ENCODE peak calls at places on chromosome 10, in five cellular contexts. F, R, Z, J and S are unnamed samples.

GRCh38 chr10:102153093-102153620 is 968 bp downstream of the NOLC1 start:
- DNase-seq in F (no peak), Z (no peak), J (no peak), R (no peak), S (no peak)

GRCh38 chr10:93461807-93462178 is 20.3 kb downstream of the MYOF start:
- DNase-seq in F (no peak), J (no peak), Z (no peak), R (no peak), S (no peak)

GRCh38 chr10:34504534-34504933 is 310.6 kb downstream of the PARD3 start:
- DNase-seq in R (no peak), F (no peak), Z (no peak), J (no peak), S (no peak)

GRCh38 chr10:28664369-28664740 is 13.0 kb upstream of the BAMBI start:
- DNase-seq in J (no peak), R (no peak), F (no peak), Z (no peak), S (no peak)

GRCh38 chr10:100725869-100726426 is 19.4 kb upstream of the PAX2 start:
- DNase-seq in R (no peak), F (no peak), J (no peak), Z (no peak), S (no peak)

GRCh38 chr10:79111427-79111826 is 42.7 kb downstream of the ZMIZ1 start:
- DNase-seq in J (no peak), R (no peak), F (no peak), Z (no peak), S (no peak)

GRCh38 chr10:117746541-117747195 is 204.1 kb downstream of the EMX2 start:
- DNase-seq in F (no peak), Z (no peak), R (no peak), J (no peak), S (no peak)

GRCh38 chr10:78137147-78137546 is 103.5 kb downstream of the RPS24 start:
- DNase-seq in J (no peak), R (no peak), F (no peak), Z (no peak), S (no peak)

GRCh38 chr10:115772606-115773005 is 500.4 kb downstream of the GFRA1 start:
- DNase-seq in J (no peak), Z (no peak), R (no peak), F (peak), S (peak)

GRCh38 chr10:88926484-88927249 is 25.9 kb downstream of the ACTA2 start:
- DNase-seq in R (no peak), F (peak), Z (no peak), J (no peak), S (peak)

GRCh38 chr10:18822156-18822555 is 162.9 kb downstream of the ARL5B start:
- DNase-seq in F (no peak), Z (no peak), J (no peak), R (no peak), S (no peak)

GRCh38 chr10:53624722-53625121 is 852.1 kb upstream of the MBL2 start:
- DNase-seq in J (no peak), F (no peak), R (no peak), Z (no peak), S (no peak)

GRCh38 chr10:105398202-105398601 is 757.1 kb downstream of the SORCS3 start:
- DNase-seq in J (no peak), F (no peak), Z (no peak), R (no peak), S (no peak)

GRCh38 chr10:68876246-68876918 is 24.7 kb upstream of the DDX50 start:
- DNase-seq in J (no peak), F (no peak), R (no peak), Z (no peak), S (no peak)

GRCh38 chr10:31261502-31262311 is 57.3 kb upstream of the ZEB1 start:
- DNase-seq in J (no peak), R (no peak), Z (no peak), F (peak), S (peak)

GRCh38 chr10:70805619-70806215 is 10.0 kb upstream of the SGPL1 start:
- DNase-seq in Z (no peak), F (no peak), J (no peak), R (no peak), S (no peak)

GRCh38 chr10:48364659-48365405 is 58.4 kb downstream of the MAPK8 start:
- DNase-seq in F (peak), J (no peak), R (no peak), Z (no peak), S (peak)

GRCh38 chr10:43259981-43260761 is 6.7 kb downstream of the RASGEF1A start:
- DNase-seq in Z (no peak), R (no peak), F (no peak), J (no peak), S (no peak)

GRCh38 chr10:24091294-24091693 is 117.6 kb upstream of the KIAA1217 start:
- DNase-seq in J (no peak), F (no peak), Z (no peak), R (no peak), S (no peak)

GRCh38 chr10:95363303-95363912 is 72.6 kb upstream of the PDLIM1 start:
- DNase-seq in R (peak), F (peak), J (peak), Z (peak), S (peak)

GRCh38 chr10:63520463-63521388 is 475 bp upstream of the REEP3 start:
- DNase-seq in Z (peak), J (peak), F (peak), R (peak), S (no peak)

GRCh38 chr10:127293640-127294039 is 97.2 kb upstream of the INSYN2A start:
- DNase-seq in F (no peak), J (no peak), Z (peak), R (peak), S (no peak)

GRCh38 chr10:107409517-107409916 is 245.0 kb upstream of the SORCS1 start:
- DNase-seq in R (no peak), Z (no peak), F (no peak), J (no peak), S (no peak)

GRCh38 chr10:35271086-35271834 is 65.0 kb upstream of the CCNY start:
- DNase-seq in Z (no peak), R (no peak), J (no peak), F (no peak), S (no peak)

GRCh38 chr10:90138844-90139243 is 437.5 kb downstream of the KIF20B start:
- DNase-seq in J (peak), Z (no peak), R (no peak), F (no peak), S (no peak)

GRCh38 chr10:69632516-69633199 is 2.6 kb downstream of the FAM241B start:
- DNase-seq in F (no peak), J (no peak), R (no peak), Z (peak), S (no peak)

GRCh38 chr10:78552261-78552811 is 516.4 kb upstream of the ZMIZ1 start:
- DNase-seq in J (no peak), F (no peak), R (no peak), Z (no peak), S (peak)

GRCh38 chr10:43306899-43307298 is 40.0 kb upstream of the RASGEF1A start:
- DNase-seq in Z (no peak), F (no peak), J (no peak), R (no peak), S (no peak)

GRCh38 chr10:3926268-3926667 is 141.3 kb upstream of the KLF6 start:
- DNase-seq in Z (no peak), F (no peak), R (no peak), J (no peak), S (no peak)

GRCh38 chr10:88895252-88895651 is 15.2 kb downstream of the STAMBPL1 start:
- DNase-seq in R (no peak), Z (no peak), F (no peak), J (no peak), S (no peak)

GRCh38 chr10:76885815-76886214 is 751.8 kb downstream of the KCNMA1 start:
- DNase-seq in Z (no peak), J (no peak), R (no peak), F (no peak), S (no peak)

GRCh38 chr10:78763651-78764395 is 304.9 kb upstream of the ZMIZ1 start:
- DNase-seq in J (no peak), R (peak), Z (peak), F (no peak), S (no peak)